ENCODE peak calls at places on chromosomes 6 and 20, in six cellular contexts. F is WERI-Rb-1, W is suprapubic skin, M is caudate nucleus, V is uterus, P is hepatocyte. R is an unnamed sample.

GRCh38 chr6:74534485-74535211 is 671.2 kb downstream of the COL12A1 start:
- DNase-seq in M (no peak), P (peak; percentile 60), W (no peak), V (no peak), F (no peak), R (peak; percentile 46)

GRCh38 chr6:75224303-75224926 is 18.6 kb upstream of the COL12A1 start:
- DNase-seq in V (no peak), W (no peak), F (no peak), M (no peak), P (no peak), R (no peak)

GRCh38 chr20:63427206-63427605 is 45.2 kb downstream of the KCNQ2 start:
- DNase-seq in P (no peak), M (no peak), V (no peak), W (no peak), F (no peak), R (no peak)

GRCh38 chr20:18007534-18008292 is 38.9 kb downstream of the MGME1 start:
- DNase-seq in V (no peak), W (peak; percentile 79), F (no peak), M (no peak), P (no peak), R (no peak)

GRCh38 chr20:63402178-63402859 is 41.2 kb upstream of the CHRNA4 start:
- DNase-seq in M (no peak), V (no peak), W (no peak), F (no peak), P (no peak), R (peak; percentile 3)

GRCh38 chr6:151652338-151652737 is 155.1 kb upstream of the ESR1 start:
- DNase-seq in M (no peak), P (no peak), F (no peak), W (no peak), V (no peak), R (no peak)

GRCh38 chr6:87860902-87861301 is 158.9 kb upstream of the AKIRIN2 start:
- DNase-seq in V (no peak), F (no peak), W (no peak), M (no peak), P (no peak), R (no peak)

GRCh38 chr6:53306819-53307347 is 41.9 kb downstream of the ELOVL5 start:
- DNase-seq in M (no peak), P (peak; percentile 59), V (no peak), F (no peak), W (no peak), R (peak; percentile 84)

GRCh38 chr6:124294572-124294971 is 490.9 kb downstream of the NKAIN2 start:
- DNase-seq in W (no peak), M (no peak), P (no peak), V (no peak), F (no peak), R (no peak)

GRCh38 chr6:35178932-35179832 is 34.6 kb upstream of the SCUBE3 start:
- DNase-seq in F (no peak), V (no peak), P (no peak), W (peak; percentile 65), M (no peak), R (no peak)

GRCh38 chr6:9405369-9405768 is 970.0 kb upstream of the SLC35B3 start:
- DNase-seq in P (peak; percentile 22), F (no peak), M (no peak), W (no peak), V (no peak), R (no peak)

GRCh38 chr20:44736170-44737021 is 9.3 kb upstream of the KCNK15 start:
- DNase-seq in M (peak; percentile 50), V (peak; percentile 72), P (peak; percentile 78), F (peak; percentile 66), W (no peak), R (peak; percentile 92)

GRCh38 chr6:165986647-165987482 is 180.8 kb downstream of the TBXT start:
- DNase-seq in P (no peak), W (no peak), V (no peak), M (no peak), F (no peak), R (no peak)

GRCh38 chr20:44651507-44652373 is at the start of gene ADA:
- DNase-seq in F (peak; percentile 54), V (peak; percentile 56), P (peak; percentile 76), W (no peak), M (peak; percentile 38), R (peak; percentile 76)

GRCh38 chr6:129320892-129321291 is 389.1 kb downstream of the ARHGAP18 start:
- DNase-seq in W (no peak), P (no peak), M (no peak), F (no peak), V (no peak), R (no peak)

GRCh38 chr6:91436448-91436847 is 849.6 kb upstream of the MAP3K7 start:
- DNase-seq in V (no peak), M (no peak), W (no peak), P (no peak), F (no peak), R (no peak)

R was measured in small intestine.